ENCODE peak calls at places on chromosomes 5 and 9, in seven cellular contexts. D is Peyer's patch, B is tibial nerve, O is neuronal stem cell, R is body of pancreas, X is heart right ventricle, I is lung. G is an unnamed sample. For H3K9me3, H3K36me3 and H3K4me1, the result is how much of the 10 kb centered on the place peaks cover.

GRCh38 chr9:131645078-131645776 is 94.6 kb downstream of the RAPGEF1 start:
- DNase-seq in D (no peak), B (no peak), O (no peak), R (no peak), X (no peak), I (no peak), G (no peak)

GRCh38 chr5:60835554-60835953 is 8.5 kb downstream of the ELOVL7 start:
- DNase-seq in D (no peak), B (no peak), O (no peak), R (no peak), X (no peak), I (no peak), G (no peak)

GRCh38 chr5:142824391-142824790 is 54.2 kb downstream of the ARHGAP26 start:
- DNase-seq in D (no peak), B (no peak), O (no peak), R (no peak), X (no peak), I (no peak), G (no peak)

GRCh38 chr9:130220351-130220750 is 45.2 kb upstream of the HMCN2 start:
- DNase-seq in D (no peak), B (no peak), O (no peak), R (no peak), X (no peak), I (no peak), G (no peak)

GRCh38 chr9:966936-967335 is 9.5 kb upstream of the DMRT3 start:
- DNase-seq in D (no peak), B (no peak), O (no peak), R (no peak), X (no peak), I (no peak), G (no peak)

GRCh38 chr9:6076856-6077255 is 61.4 kb upstream of the RANBP6 start:
- DNase-seq in D (no peak), B (no peak), O (no peak), R (no peak), X (no peak), I (no peak), G (no peak)

GRCh38 chr5:41071975-41072374 is 833 bp upstream of the MROH2B start:
- DNase-seq in D (no peak), B (no peak), O (no peak), R (no peak), X (no peak), I (no peak), G (no peak)

GRCh38 chr9:120891255-120891954 is 14.4 kb upstream of the PHF19 start:
- DNase-seq in D (peak), B (no peak), O (no peak), R (no peak), X (no peak), I (no peak), G (peak)

GRCh38 chr5:144187699-144188294 is 17.1 kb downstream of the KCTD16 start:
- DNase-seq in D (peak), B (peak), O (no peak), R (peak), X (no peak), I (peak), G (peak)

GRCh38 chr9:105127863-105128220 is 116.6 kb upstream of the SLC44A1 start:
- DNase-seq in D (peak), B (no peak), O (no peak), R (no peak), X (no peak), I (no peak), G (peak)

GRCh38 chr5:139738777-139739611 is 56.6 kb upstream of the PSD2 start:
- DNase-seq in D (no peak), B (no peak), O (no peak), R (no peak), X (no peak), I (no peak), G (no peak)

GRCh38 chr5:56625577-56625976 is 189.8 kb upstream of the MAP3K1 start:
- DNase-seq in D (no peak), B (no peak), O (no peak), R (no peak), X (no peak), I (no peak), G (no peak)

GRCh38 chr5:76941000-76941399 is 11.8 kb upstream of the CRHBP start:
- DNase-seq in D (no peak), B (no peak), O (no peak), R (no peak), X (no peak), I (no peak), G (no peak)

GRCh38 chr9:99677281-99677680 is 144.4 kb upstream of the NR4A3 start:
- DNase-seq in D (no peak), B (no peak), O (no peak), R (no peak), X (no peak), I (no peak), G (no peak)

GRCh38 chr5:159826351-159827222 is 89.7 kb upstream of the ADRA1B start:
- DNase-seq in D (peak), B (no peak), O (no peak), R (no peak), X (no peak), I (peak), G (no peak)

GRCh38 chr9:127197186-127197860 is 67.3 kb upstream of the GARNL3 start:
- DNase-seq in D (no peak), B (no peak), O (no peak), R (no peak), X (no peak), I (no peak), G (no peak)

GRCh38 chr5:62090953-62091352 is 215.1 kb upstream of the KIF2A start:
- DNase-seq in D (no peak), B (no peak), O (no peak), R (no peak), X (no peak), I (no peak), G (no peak)

GRCh38 chr5:171543486-171543885 is 124.0 kb downstream of the FGF18 start:
- DNase-seq in D (no peak), B (no peak), O (no peak), R (no peak), X (no peak), I (no peak), G (no peak)

GRCh38 chr5:66362021-66362420 is 217.9 kb downstream of the SREK1 start:
- DNase-seq in D (no peak), B (no peak), O (no peak), R (no peak), X (no peak), I (no peak), G (no peak)

GRCh38 chr9:104577263-104577662 is 8.3 kb downstream of the OR13C8 start:
- DNase-seq in D (no peak), B (no peak), O (no peak), R (no peak), X (no peak), I (no peak), G (no peak)

GRCh38 chr9:134782921-134783698 is 97.5 kb upstream of the FCN2 start:
- DNase-seq in D (no peak), B (no peak), O (no peak), R (no peak), X (peak), I (no peak), G (no peak)

GRCh38 chr9:135308809-135309762 is 170.5 kb upstream of the PPP1R26 start:
- DNase-seq in D (no peak), B (no peak), O (no peak), R (no peak), X (no peak), I (no peak), G (no peak)

GRCh38 chr9:110776207-110776606 is 107.6 kb downstream of the MUSK start:
- DNase-seq in D (no peak), B (no peak), O (no peak), R (no peak), X (no peak), I (no peak), G (no peak)

GRCh38 chr5:158382473-158382872 is 523.5 kb upstream of the CLINT1 start:
- DNase-seq in D (peak), B (peak), O (no peak), R (peak), X (peak), I (peak), G (no peak)

GRCh38 chr9:131728546-131728910 is 11.3 kb downstream of the RAPGEF1 start:
- DNase-seq in D (no peak), B (no peak), O (no peak), R (no peak), X (no peak), I (no peak), G (no peak)

GRCh38 chr9:133528887-133529262 is 4.1 kb upstream of the MYMK start:
- DNase-seq in D (no peak), B (no peak), O (no peak), R (no peak), X (no peak), I (no peak), G (no peak)

GRCh38 chr5:171524461-171524860 is 105.0 kb downstream of the FGF18 start:
- DNase-seq in D (no peak), B (no peak), O (no peak), R (no peak), X (no peak), I (no peak), G (no peak)

GRCh38 chr9:36559036-36559695 is 13.5 kb upstream of the MELK start:
- DNase-seq in D (no peak), B (no peak), O (no peak), R (no peak), X (no peak), I (no peak), G (no peak)

GRCh38 chr9:74517188-74517587 is 20.1 kb downstream of the RORB start:
- DNase-seq in D (no peak), B (no peak), O (no peak), R (no peak), X (no peak), I (no peak), G (no peak)

GRCh38 chr5:2863675-2864433 is 112.4 kb upstream of the IRX2 start:
- DNase-seq in D (no peak), B (no peak), O (no peak), R (no peak), X (no peak), I (no peak), G (no peak)

GRCh38 chr5:150931368-150931965 is 26.7 kb upstream of the ZNF300 start:
- DNase-seq in D (no peak), B (no peak), O (no peak), R (no peak), X (no peak), I (no peak), G (no peak)
- H3K9me3 ChIP-seq in D (under half), B (under half), O (under half), R (under half), X (half or more), I (under half), G (under half)

DNA sequence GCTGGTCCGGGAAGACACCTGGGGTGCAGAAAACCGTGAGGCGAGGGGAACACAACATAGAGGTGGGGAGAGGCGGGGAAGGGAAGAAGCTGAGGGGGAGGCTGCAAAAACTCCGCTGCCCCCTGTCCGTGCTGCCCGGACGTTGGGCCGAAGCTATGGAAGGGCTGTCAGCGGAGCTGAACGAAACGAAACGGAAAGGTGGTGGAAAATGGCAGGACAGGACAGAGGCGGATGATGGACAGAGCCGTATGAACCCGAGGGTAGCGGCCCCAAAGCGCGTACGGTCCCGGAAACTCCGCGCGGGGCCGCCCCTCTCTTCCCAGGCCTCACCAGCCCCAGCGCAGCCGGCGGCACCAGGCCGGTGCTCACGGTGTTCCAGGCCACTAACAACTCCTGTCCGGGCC is 272 bp downstream of the ANAPC2 start:
- DNase-seq in D (no peak), B (no peak), O (no peak), R (no peak), X (no peak), I (no peak), G (no peak)
- H3K36me3 ChIP-seq in D (half or more), B (under half), O (under half), R (under half), X (under half), I (half or more), G (under half)

GRCh38 chr5:131776451-131776850 is 20.4 kb downstream of the FNIP1 start:
- DNase-seq in D (no peak), B (no peak), O (no peak), R (no peak), X (no peak), I (no peak), G (no peak)
- H3K4me1 ChIP-seq in D (under half), B (under half), O (under half), R (under half), X (under half), I (under half), G (under half)

DNA sequence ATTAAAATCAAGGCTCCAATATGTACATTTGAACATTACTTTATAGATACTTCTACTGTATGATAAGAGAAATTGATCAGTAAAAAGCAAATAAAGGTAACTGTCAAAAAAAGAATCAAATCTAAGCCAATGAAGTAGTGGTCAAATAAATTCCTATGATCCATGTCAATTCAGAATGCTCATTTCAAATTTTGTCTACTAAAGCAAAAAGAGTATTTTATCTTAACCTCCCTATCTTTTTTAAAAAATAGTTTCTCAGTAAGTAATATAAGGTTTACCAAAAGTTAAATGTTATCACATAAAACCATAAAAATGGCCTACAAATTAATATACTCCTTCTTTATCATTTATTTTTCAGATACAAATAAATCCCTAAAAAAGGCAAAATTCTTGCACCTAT is 165.9 kb downstream of the AGTPBP1 start:
- DNase-seq in D (no peak), B (no peak), O (no peak), R (no peak), X (no peak), I (no peak), G (no peak)
- H3K9me3 ChIP-seq in D (under half), B (under half), O (under half), R (under half), X (under half), I (under half), G (under half)

DNA sequence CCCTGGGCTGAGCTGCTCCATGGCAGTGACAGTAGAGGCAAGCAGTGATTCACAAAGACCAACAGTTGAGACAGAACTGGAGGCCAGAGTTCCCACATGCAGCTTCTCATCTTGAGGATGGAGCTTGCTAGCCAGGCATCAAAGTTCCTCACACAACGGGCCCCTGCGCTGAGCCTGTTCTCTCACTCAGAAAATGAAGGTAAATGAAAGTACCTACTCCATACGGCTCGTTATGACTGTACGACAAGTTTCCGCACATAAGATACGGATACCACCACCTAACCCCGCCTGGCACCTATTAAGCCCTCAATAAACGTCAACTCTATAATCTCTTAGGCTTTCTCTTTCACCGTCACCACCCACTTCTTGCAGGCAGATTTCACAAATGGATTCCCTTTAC is 12.9 kb downstream of the NOL6 start:
- DNase-seq in D (no peak), B (no peak), O (no peak), R (no peak), X (no peak), I (no peak), G (no peak)
- H3K36me3 ChIP-seq in D (under half), B (under half), O (under half), R (under half), X (under half), I (under half), G (under half)

GRCh38 chr5:82640901-82641300 is 362.7 kb upstream of the RPS23 start:
- DNase-seq in D (no peak), B (no peak), O (no peak), R (no peak), X (no peak), I (no peak), G (no peak)

GRCh38 chr5:82642313-82642712 is 364.2 kb upstream of the RPS23 start:
- DNase-seq in D (no peak), B (no peak), O (no peak), R (no peak), X (no peak), I (no peak), G (no peak)

GRCh38 chr5:82644768-82645167 is 366.6 kb upstream of the RPS23 start:
- DNase-seq in D (no peak), B (no peak), O (no peak), R (no peak), X (no peak), I (no peak), G (no peak)

GRCh38 chr5:82641362-82641988 is 363.3 kb upstream of the RPS23 start:
- DNase-seq in D (peak), B (peak), O (peak), R (peak), X (no peak), I (peak), G (no peak)

DNA sequence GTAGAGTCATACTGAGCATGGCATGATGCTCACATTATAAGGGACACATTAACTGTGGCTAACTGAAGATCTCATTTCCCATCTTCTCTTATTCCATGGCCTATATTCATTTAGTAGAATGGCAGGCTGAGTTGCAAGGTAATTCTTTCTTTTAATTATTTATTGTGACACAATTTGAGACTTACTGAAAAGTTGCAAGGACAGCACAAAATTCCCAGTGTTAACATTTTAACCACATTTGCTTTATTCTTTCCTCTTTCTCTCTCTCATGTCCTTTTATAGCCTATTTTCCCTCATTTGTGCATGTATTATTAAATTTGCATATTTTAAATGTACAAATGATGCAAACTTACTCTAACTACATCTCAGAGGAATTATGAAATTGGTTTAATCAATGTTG is 366.1 kb upstream of the RPS23 start:
- DNase-seq in D (no peak), B (no peak), O (no peak), R (no peak), X (no peak), I (no peak), G (no peak)
- H3K4me1 ChIP-seq in D (under half), B (under half), O (under half), R (under half), X (under half), I (under half), G (under half)